ENCODE peak calls at places on chromosome 2, in ten cellular contexts. One of them, this sample, is unnamed.

GRCh38 chr2:231604101-231604684 is 11.5 kb downstream of the TEX44 start:
- DNase-seq in MM.1S: no peak
- DNase-seq in kidney epithelial cell: no peak
- DNase-seq in cardiac muscle cell: no peak
- DNase-seq in aorta: no peak
- DNase-seq in Peyer's patch: peak
- DNase-seq in choroid plexus epithelial cell: no peak
- DNase-seq in HFF-Myc: no peak
- DNase-seq in colonic mucosa: peak
- DNase-seq in astrocyte of the spinal cord: no peak
- DNase-seq in this sample: no peak

GRCh38 chr2:16508061-16508851 is 157.4 kb downstream of the CYRIA start:
- DNase-seq in Peyer's patch: peak
- DNase-seq in MM.1S: peak
- DNase-seq in colonic mucosa: peak
- DNase-seq in cardiac muscle cell: peak
- DNase-seq in astrocyte of the spinal cord: peak
- DNase-seq in choroid plexus epithelial cell: peak
- DNase-seq in aorta: peak
- DNase-seq in kidney epithelial cell: no peak
- DNase-seq in HFF-Myc: no peak
- DNase-seq in this sample: no peak

GRCh38 chr2:181470815-181471214 is 13.6 kb downstream of the ITGA4 start:
- DNase-seq in kidney epithelial cell: no peak
- DNase-seq in aorta: no peak
- DNase-seq in Peyer's patch: no peak
- DNase-seq in MM.1S: no peak
- DNase-seq in colonic mucosa: no peak
- DNase-seq in cardiac muscle cell: no peak
- DNase-seq in HFF-Myc: no peak
- DNase-seq in astrocyte of the spinal cord: no peak
- DNase-seq in choroid plexus epithelial cell: no peak
- DNase-seq in this sample: no peak

GRCh38 chr2:238476258-238476657 is 49.5 kb downstream of the ASB1 start:
- DNase-seq in cardiac muscle cell: no peak
- DNase-seq in MM.1S: no peak
- DNase-seq in kidney epithelial cell: no peak
- DNase-seq in colonic mucosa: peak
- DNase-seq in astrocyte of the spinal cord: no peak
- DNase-seq in HFF-Myc: no peak
- DNase-seq in Peyer's patch: no peak
- DNase-seq in aorta: no peak
- DNase-seq in choroid plexus epithelial cell: no peak
- DNase-seq in this sample: no peak

GRCh38 chr2:12347049-12347448 is 369.7 kb upstream of the TRIB2 start:
- DNase-seq in aorta: no peak
- DNase-seq in HFF-Myc: no peak
- DNase-seq in cardiac muscle cell: no peak
- DNase-seq in choroid plexus epithelial cell: peak
- DNase-seq in Peyer's patch: no peak
- DNase-seq in kidney epithelial cell: no peak
- DNase-seq in MM.1S: no peak
- DNase-seq in astrocyte of the spinal cord: peak
- DNase-seq in colonic mucosa: no peak
- DNase-seq in this sample: no peak

GRCh38 chr2:220224711-220225519 is 597.5 kb downstream of the SLC4A3 start:
- DNase-seq in astrocyte of the spinal cord: peak
- DNase-seq in MM.1S: no peak
- DNase-seq in HFF-Myc: no peak
- DNase-seq in Peyer's patch: no peak
- DNase-seq in cardiac muscle cell: peak
- DNase-seq in kidney epithelial cell: peak
- DNase-seq in colonic mucosa: no peak
- DNase-seq in choroid plexus epithelial cell: peak
- DNase-seq in aorta: no peak
- DNase-seq in this sample: no peak

GRCh38 chr2:76640905-76641304 is 881.3 kb downstream of the LRRTM4 start:
- DNase-seq in astrocyte of the spinal cord: no peak
- DNase-seq in Peyer's patch: no peak
- DNase-seq in kidney epithelial cell: no peak
- DNase-seq in HFF-Myc: no peak
- DNase-seq in colonic mucosa: no peak
- DNase-seq in aorta: no peak
- DNase-seq in MM.1S: no peak
- DNase-seq in choroid plexus epithelial cell: no peak
- DNase-seq in cardiac muscle cell: no peak
- DNase-seq in this sample: no peak

GRCh38 chr2:188974184-188974583 is at the start of gene COL3A1:
- DNase-seq in kidney epithelial cell: no peak
- DNase-seq in cardiac muscle cell: peak
- DNase-seq in HFF-Myc: peak
- DNase-seq in colonic mucosa: peak
- DNase-seq in choroid plexus epithelial cell: peak
- DNase-seq in astrocyte of the spinal cord: peak
- DNase-seq in MM.1S: no peak
- DNase-seq in aorta: peak
- DNase-seq in Peyer's patch: no peak
- DNase-seq in this sample: no peak

GRCh38 chr2:85756822-85757435 is 3.1 kb downstream of the ATOH8 start:
- DNase-seq in choroid plexus epithelial cell: no peak
- DNase-seq in MM.1S: no peak
- DNase-seq in aorta: peak
- DNase-seq in Peyer's patch: peak
- DNase-seq in cardiac muscle cell: no peak
- DNase-seq in HFF-Myc: no peak
- DNase-seq in colonic mucosa: no peak
- DNase-seq in kidney epithelial cell: no peak
- DNase-seq in astrocyte of the spinal cord: no peak
- DNase-seq in this sample: no peak

GRCh38 chr2:182245963-182246362 is 180.9 kb downstream of the PDE1A start:
- DNase-seq in kidney epithelial cell: no peak
- DNase-seq in HFF-Myc: no peak
- DNase-seq in choroid plexus epithelial cell: no peak
- DNase-seq in colonic mucosa: no peak
- DNase-seq in astrocyte of the spinal cord: no peak
- DNase-seq in Peyer's patch: no peak
- DNase-seq in cardiac muscle cell: no peak
- DNase-seq in MM.1S: no peak
- DNase-seq in aorta: no peak
- DNase-seq in this sample: peak

GRCh38 chr2:29110916-29111315 is 4.3 kb upstream of the CLIP4 start:
- DNase-seq in HFF-Myc: no peak
- DNase-seq in choroid plexus epithelial cell: peak
- DNase-seq in kidney epithelial cell: no peak
- DNase-seq in cardiac muscle cell: no peak
- DNase-seq in aorta: no peak
- DNase-seq in Peyer's patch: no peak
- DNase-seq in colonic mucosa: no peak
- DNase-seq in MM.1S: peak
- DNase-seq in astrocyte of the spinal cord: peak
- DNase-seq in this sample: peak

GRCh38 chr2:29106241-29106640 is 9.0 kb upstream of the CLIP4 start:
- DNase-seq in Peyer's patch: no peak
- DNase-seq in colonic mucosa: no peak
- DNase-seq in cardiac muscle cell: no peak
- DNase-seq in choroid plexus epithelial cell: no peak
- DNase-seq in astrocyte of the spinal cord: no peak
- DNase-seq in kidney epithelial cell: no peak
- DNase-seq in MM.1S: no peak
- DNase-seq in HFF-Myc: no peak
- DNase-seq in aorta: no peak
- DNase-seq in this sample: no peak

GRCh38 chr2:29106980-29107388 is 8.2 kb upstream of the CLIP4 start:
- DNase-seq in colonic mucosa: no peak
- DNase-seq in kidney epithelial cell: no peak
- DNase-seq in aorta: no peak
- DNase-seq in HFF-Myc: no peak
- DNase-seq in MM.1S: no peak
- DNase-seq in choroid plexus epithelial cell: peak
- DNase-seq in astrocyte of the spinal cord: no peak
- DNase-seq in Peyer's patch: no peak
- DNase-seq in cardiac muscle cell: peak
- DNase-seq in this sample: no peak

GRCh38 chr2:29109246-29109645 is 6.0 kb upstream of the CLIP4 start:
- DNase-seq in kidney epithelial cell: no peak
- DNase-seq in choroid plexus epithelial cell: no peak
- DNase-seq in HFF-Myc: no peak
- DNase-seq in Peyer's patch: no peak
- DNase-seq in cardiac muscle cell: no peak
- DNase-seq in aorta: no peak
- DNase-seq in astrocyte of the spinal cord: no peak
- DNase-seq in colonic mucosa: no peak
- DNase-seq in MM.1S: no peak
- DNase-seq in this sample: no peak

DNA sequence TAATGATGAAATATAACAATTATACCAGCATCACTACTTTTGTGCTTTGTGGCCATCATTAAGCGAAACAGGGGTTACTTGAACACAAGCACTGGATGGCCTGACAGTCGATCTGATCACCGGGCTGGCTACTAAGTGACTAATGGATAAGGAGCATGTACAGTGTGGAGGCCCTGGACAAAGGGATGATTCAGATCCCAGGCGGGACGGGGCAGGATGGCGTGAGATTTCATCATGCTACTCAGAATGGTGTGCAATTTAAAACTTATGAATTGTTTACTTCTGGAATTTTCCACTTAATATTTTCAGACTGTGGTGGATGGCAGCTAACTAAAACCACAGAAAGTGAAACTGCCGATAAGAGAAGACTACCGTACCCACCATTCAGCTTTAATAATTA is 7.0 kb upstream of the CLIP4 start:
- DNase-seq in HFF-Myc: no peak
- DNase-seq in colonic mucosa: no peak
- DNase-seq in astrocyte of the spinal cord: peak
- DNase-seq in MM.1S: no peak
- DNase-seq in Peyer's patch: peak
- DNase-seq in aorta: no peak
- DNase-seq in kidney epithelial cell: no peak
- DNase-seq in cardiac muscle cell: peak
- DNase-seq in choroid plexus epithelial cell: peak
- DNase-seq in this sample: no peak
- H3K4me3 ChIP-seq in HFF-Myc: no peak
- H3K4me3 ChIP-seq in colonic mucosa: no peak
- H3K4me3 ChIP-seq in astrocyte of the spinal cord: no peak
- H3K4me3 ChIP-seq in MM.1S: no peak
- H3K4me3 ChIP-seq in Peyer's patch: no peak
- H3K4me3 ChIP-seq in aorta: no peak
- H3K4me3 ChIP-seq in kidney epithelial cell: no peak
- H3K4me3 ChIP-seq in cardiac muscle cell: no peak
- H3K4me3 ChIP-seq in choroid plexus epithelial cell: no peak
- H3K4me3 ChIP-seq in this sample: no peak

DNA sequence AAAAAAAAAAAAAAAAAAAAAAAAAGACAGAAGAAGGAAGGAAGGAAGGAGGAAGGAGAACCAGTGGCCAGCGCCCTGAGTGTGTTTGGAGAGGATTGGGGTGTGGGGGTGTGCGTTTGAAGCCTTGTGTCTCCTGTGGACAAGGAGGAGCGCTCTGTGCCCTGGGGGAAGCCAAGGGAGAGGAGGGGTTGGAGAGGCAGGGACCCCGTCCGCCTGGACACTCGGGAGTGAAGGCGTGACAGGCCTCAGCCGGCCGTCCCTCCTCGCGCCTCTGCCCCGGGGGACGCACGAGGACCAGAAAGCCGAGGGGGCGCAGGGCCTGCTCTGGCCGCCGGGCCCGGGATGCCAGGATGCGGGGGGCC is 44.9 kb downstream of the SERTAD2 start:
- DNase-seq in kidney epithelial cell: no peak
- DNase-seq in choroid plexus epithelial cell: no peak
- DNase-seq in colonic mucosa: peak
- DNase-seq in aorta: peak
- DNase-seq in cardiac muscle cell: no peak
- DNase-seq in HFF-Myc: no peak
- DNase-seq in Peyer's patch: peak
- DNase-seq in MM.1S: no peak
- DNase-seq in astrocyte of the spinal cord: no peak
- DNase-seq in this sample: no peak
- H3K4me3 ChIP-seq in kidney epithelial cell: peak
- H3K4me3 ChIP-seq in choroid plexus epithelial cell: peak
- H3K4me3 ChIP-seq in colonic mucosa: peak
- H3K4me3 ChIP-seq in aorta: peak
- H3K4me3 ChIP-seq in cardiac muscle cell: peak
- H3K4me3 ChIP-seq in HFF-Myc: peak
- H3K4me3 ChIP-seq in Peyer's patch: peak
- H3K4me3 ChIP-seq in MM.1S: peak
- H3K4me3 ChIP-seq in astrocyte of the spinal cord: no peak
- H3K4me3 ChIP-seq in this sample: peak

GRCh38 chr2:71846669-71847291 is 300.9 kb downstream of the CYP26B1 start:
- DNase-seq in cardiac muscle cell: peak
- DNase-seq in colonic mucosa: no peak
- DNase-seq in astrocyte of the spinal cord: peak
- DNase-seq in MM.1S: no peak
- DNase-seq in kidney epithelial cell: no peak
- DNase-seq in aorta: no peak
- DNase-seq in Peyer's patch: no peak
- DNase-seq in HFF-Myc: no peak
- DNase-seq in choroid plexus epithelial cell: peak
- DNase-seq in this sample: no peak
- H3K4me3 ChIP-seq in cardiac muscle cell: no peak
- H3K4me3 ChIP-seq in colonic mucosa: no peak
- H3K4me3 ChIP-seq in astrocyte of the spinal cord: no peak
- H3K4me3 ChIP-seq in MM.1S: no peak
- H3K4me3 ChIP-seq in kidney epithelial cell: no peak
- H3K4me3 ChIP-seq in aorta: no peak
- H3K4me3 ChIP-seq in Peyer's patch: no peak
- H3K4me3 ChIP-seq in HFF-Myc: no peak
- H3K4me3 ChIP-seq in choroid plexus epithelial cell: no peak
- H3K4me3 ChIP-seq in this sample: no peak

GRCh38 chr2:118032169-118033013 is 18.5 kb upstream of the CCDC93 start:
- DNase-seq in colonic mucosa: peak
- DNase-seq in cardiac muscle cell: peak
- DNase-seq in HFF-Myc: no peak
- DNase-seq in astrocyte of the spinal cord: peak
- DNase-seq in MM.1S: peak
- DNase-seq in aorta: no peak
- DNase-seq in choroid plexus epithelial cell: peak
- DNase-seq in Peyer's patch: peak
- DNase-seq in kidney epithelial cell: no peak
- DNase-seq in this sample: no peak

GRCh38 chr2:118031566-118031965 is 17.7 kb upstream of the CCDC93 start:
- DNase-seq in colonic mucosa: no peak
- DNase-seq in astrocyte of the spinal cord: no peak
- DNase-seq in MM.1S: no peak
- DNase-seq in HFF-Myc: no peak
- DNase-seq in kidney epithelial cell: no peak
- DNase-seq in choroid plexus epithelial cell: no peak
- DNase-seq in aorta: no peak
- DNase-seq in cardiac muscle cell: no peak
- DNase-seq in Peyer's patch: no peak
- DNase-seq in this sample: no peak

DNA sequence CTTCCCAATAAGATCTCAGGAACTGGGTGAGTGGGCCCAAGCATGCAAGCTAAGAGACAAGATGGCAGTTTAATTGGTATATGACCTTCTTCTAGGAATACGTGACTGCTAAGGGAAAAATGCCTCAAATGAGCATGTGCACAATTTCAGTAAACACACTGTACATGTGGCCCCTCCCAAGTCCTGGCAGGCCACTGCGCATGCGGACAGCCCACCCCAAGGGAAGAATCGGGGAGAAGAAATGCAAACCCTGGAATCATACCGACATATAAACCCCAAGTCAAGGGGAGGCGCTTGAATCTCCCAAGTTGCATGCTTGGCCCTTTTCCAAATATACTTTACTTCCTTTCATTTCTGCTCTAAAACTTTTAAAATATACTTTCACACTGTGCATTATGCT is 15.2 kb upstream of the CCDC93 start:
- DNase-seq in colonic mucosa: no peak
- DNase-seq in cardiac muscle cell: no peak
- DNase-seq in choroid plexus epithelial cell: no peak
- DNase-seq in MM.1S: no peak
- DNase-seq in Peyer's patch: no peak
- DNase-seq in aorta: no peak
- DNase-seq in astrocyte of the spinal cord: no peak
- DNase-seq in HFF-Myc: no peak
- DNase-seq in kidney epithelial cell: no peak
- DNase-seq in this sample: no peak
- H3K4me3 ChIP-seq in colonic mucosa: no peak
- H3K4me3 ChIP-seq in cardiac muscle cell: no peak
- H3K4me3 ChIP-seq in choroid plexus epithelial cell: no peak
- H3K4me3 ChIP-seq in MM.1S: no peak
- H3K4me3 ChIP-seq in Peyer's patch: no peak
- H3K4me3 ChIP-seq in aorta: no peak
- H3K4me3 ChIP-seq in astrocyte of the spinal cord: no peak
- H3K4me3 ChIP-seq in HFF-Myc: no peak
- H3K4me3 ChIP-seq in kidney epithelial cell: no peak
- H3K4me3 ChIP-seq in this sample: no peak

This sample was measured in GM06990.